ENCODE peak calls at places on chromosomes 12 and 14, in ten cellular contexts. D, Q, E, J, I, U, A, M, R and F are unnamed samples.

GRCh38 chr14:69637503-69638030 is 26.2 kb downstream of the SUSD6 start:
- DNase-seq in D (no peak), Q (no peak), E (no peak), J (no peak), I (no peak), U (peak; percentile 77), A (no peak), M (no peak), R (no peak), F (no peak)

GRCh38 chr14:104520620-104521410 is 58.7 kb upstream of the C14orf180 start:
- DNase-seq in D (no peak), Q (no peak), E (no peak), J (no peak), I (no peak), U (no peak), A (no peak), M (no peak), R (no peak), F (no peak)

GRCh38 chr12:50882563-50882962 is 39.8 kb downstream of the TMPRSS12 start:
- DNase-seq in D (no peak), Q (no peak), E (peak; percentile 25), J (no peak), I (no peak), U (no peak), A (no peak), M (no peak), R (no peak), F (no peak)

GRCh38 chr12:117279606-117280005 is 81.8 kb downstream of the NOS1 start:
- DNase-seq in D (no peak), Q (no peak), E (peak; percentile 72), J (no peak), I (no peak), U (no peak), A (no peak), M (no peak), R (no peak), F (no peak)

GRCh38 chr12:124024790-124025189 is 51.8 kb downstream of the ZNF664 start:
- DNase-seq in D (no peak), Q (no peak), E (no peak), J (no peak), I (no peak), U (no peak), A (no peak), M (no peak), R (no peak), F (no peak)

GRCh38 chr12:32603858-32604257 is 75.2 kb upstream of the DNM1L start:
- DNase-seq in D (no peak), Q (no peak), E (no peak), J (no peak), I (no peak), U (no peak), A (no peak), M (no peak), R (no peak), F (no peak)

GRCh38 chr12:31494455-31494854 is 96.5 kb downstream of the DENND5B start:
- DNase-seq in D (no peak), Q (no peak), E (no peak), J (no peak), I (no peak), U (no peak), A (no peak), M (no peak), R (no peak), F (no peak)

GRCh38 chr12:89059721-89060120 is 292.6 kb downstream of the DUSP6 start:
- DNase-seq in D (no peak), Q (no peak), E (no peak), J (no peak), I (no peak), U (no peak), A (no peak), M (no peak), R (no peak), F (no peak)

GRCh38 chr12:92036771-92037453 is 108.7 kb downstream of the BTG1 start:
- DNase-seq in D (no peak), Q (no peak), E (no peak), J (no peak), I (no peak), U (no peak), A (no peak), M (no peak), R (no peak), F (no peak)

GRCh38 chr12:110534811-110535210 is 32.7 kb downstream of the RAD9B start:
- DNase-seq in D (no peak), Q (no peak), E (no peak), J (no peak), I (no peak), U (no peak), A (no peak), M (no peak), R (no peak), F (no peak)

GRCh38 chr12:5889381-5890047 is 55.5 kb downstream of the ANO2 start:
- DNase-seq in D (no peak), Q (no peak), E (peak; percentile 79), J (no peak), I (no peak), U (no peak), A (no peak), M (peak; percentile 62), R (no peak), F (no peak)

GRCh38 chr14:39266589-39266870 is 32.8 kb downstream of the MIA2 start:
- DNase-seq in D (no peak), Q (peak; percentile 45), E (peak; percentile 82), J (peak; percentile 89), I (no peak), U (peak; percentile 91), A (no peak), M (no peak), R (peak; percentile 39), F (no peak)

GRCh38 chr12:30989754-30990153 is 63.2 kb downstream of the TSPAN11 start:
- DNase-seq in D (peak; percentile 52), Q (no peak), E (peak; percentile 84), J (no peak), I (no peak), U (peak; percentile 43), A (peak; percentile 57), M (no peak), R (no peak), F (no peak)

GRCh38 chr12:28057856-28058615 is 85.5 kb upstream of the PTHLH start:
- DNase-seq in D (no peak), Q (no peak), E (no peak), J (no peak), I (no peak), U (no peak), A (no peak), M (no peak), R (no peak), F (no peak)

GRCh38 chr12:110249716-110250225 is 31.3 kb upstream of the ATP2A2 start:
- DNase-seq in D (no peak), Q (no peak), E (no peak), J (peak; percentile 23), I (no peak), U (peak; percentile 75), A (no peak), M (no peak), R (no peak), F (no peak)

DNA sequence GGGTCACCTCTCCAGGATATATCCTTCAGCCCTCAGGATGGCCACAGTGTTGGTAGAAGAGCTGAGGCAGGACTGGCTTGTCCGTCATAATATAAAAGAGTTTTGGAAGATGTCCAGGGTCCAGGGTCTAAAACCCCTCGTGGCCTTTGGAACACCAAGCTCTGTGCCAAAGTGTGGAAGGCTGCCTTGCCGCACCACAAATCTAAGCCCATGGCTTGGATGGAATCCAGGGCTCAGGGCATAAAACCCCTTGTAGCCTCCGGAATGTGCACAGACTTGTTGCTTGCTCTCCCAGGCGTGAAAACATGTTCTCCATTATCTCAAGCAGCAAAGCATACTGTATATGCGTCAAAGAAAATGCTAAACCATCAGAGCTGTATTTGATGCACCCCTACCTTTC is 46.7 kb downstream of the TNFAIP2 start:
- DNase-seq in D (no peak), Q (no peak), E (no peak), J (no peak), I (no peak), U (no peak), A (no peak), M (no peak), R (no peak), F (no peak)
- H3K4me3 ChIP-seq in D (no peak overlapping the region), Q (no peak overlapping the region), E (no peak overlapping the region), J (no peak overlapping the region), I (no peak overlapping the region), U (no peak overlapping the region), A (no peak overlapping the region), M (no peak overlapping the region), R (no peak overlapping the region), F (no peak overlapping the region)

DNA sequence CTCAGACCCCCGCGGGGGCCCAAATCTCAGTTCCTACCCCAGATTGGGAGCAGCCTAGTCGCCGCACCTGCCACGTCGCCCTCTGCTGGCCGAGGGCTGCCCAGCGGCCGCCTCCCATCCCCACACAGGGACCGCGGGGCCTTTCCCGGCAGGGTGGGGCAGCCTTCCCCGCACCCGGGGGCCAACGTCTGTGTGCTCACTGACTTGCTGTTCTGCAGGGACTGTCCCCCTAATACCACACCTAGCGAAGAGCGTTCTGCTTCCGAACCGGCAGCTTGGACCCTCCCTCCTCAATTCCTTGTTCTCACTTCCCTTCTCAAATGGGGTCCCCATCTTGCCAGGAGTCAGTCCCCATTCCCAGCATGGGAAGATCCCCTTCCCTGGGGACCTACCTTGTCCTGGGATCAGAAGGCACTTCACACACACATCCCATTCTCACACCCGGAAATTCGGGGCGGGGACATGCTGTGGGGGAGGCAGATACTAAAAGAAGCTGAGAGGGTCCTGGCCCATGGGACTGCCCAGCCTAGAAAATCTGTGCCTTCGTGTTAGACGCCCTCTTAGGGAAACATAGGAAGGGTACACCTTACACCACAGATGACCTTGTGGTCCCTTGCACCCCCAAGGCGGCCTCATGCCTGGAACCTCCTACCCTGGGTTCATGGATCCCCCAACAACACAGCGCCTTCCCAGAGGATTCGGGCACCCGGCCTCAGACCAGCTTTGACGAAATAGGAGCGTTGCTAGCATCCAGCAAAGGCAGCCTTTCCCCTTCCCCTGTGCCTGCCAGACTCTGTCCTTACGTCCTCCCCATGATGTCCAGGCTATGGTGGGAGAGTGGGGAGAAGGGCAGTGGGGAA is 16.4 kb downstream of the ACVRL1 start:
- DNase-seq in D (no peak), Q (peak; percentile 49), E (peak; percentile 66), J (peak; percentile 88), I (peak; percentile 4), U (peak; percentile 86), A (peak; percentile 49), M (no peak), R (peak; percentile 56), F (peak; percentile 66)
- H3K4me3 ChIP-seq in D (no peak overlapping the region), Q (no peak overlapping the region), E (no peak overlapping the region), J (no peak overlapping the region), I (peak overlapping the region; percentile 24), U (no peak overlapping the region), A (no peak overlapping the region), M (no peak overlapping the region), R (no peak overlapping the region), F (no peak overlapping the region)

GRCh38 chr14:102922490-102923200 is at the start of gene AMN:
- DNase-seq in D (no peak), Q (no peak), E (no peak), J (no peak), I (no peak), U (peak; percentile 92), A (peak; percentile 40), M (no peak), R (no peak), F (no peak)
- H3K4me3 ChIP-seq in D (no peak within 1 kb of the TSS), Q (no peak within 1 kb of the TSS), E (no peak within 1 kb of the TSS), J (no peak within 1 kb of the TSS), I (peak within 1 kb of the TSS; percentile 31), U (peak within 1 kb of the TSS; percentile 36), A (peak within 1 kb of the TSS; percentile 47), M (no peak within 1 kb of the TSS), R (no peak within 1 kb of the TSS), F (no peak within 1 kb of the TSS)

DNA sequence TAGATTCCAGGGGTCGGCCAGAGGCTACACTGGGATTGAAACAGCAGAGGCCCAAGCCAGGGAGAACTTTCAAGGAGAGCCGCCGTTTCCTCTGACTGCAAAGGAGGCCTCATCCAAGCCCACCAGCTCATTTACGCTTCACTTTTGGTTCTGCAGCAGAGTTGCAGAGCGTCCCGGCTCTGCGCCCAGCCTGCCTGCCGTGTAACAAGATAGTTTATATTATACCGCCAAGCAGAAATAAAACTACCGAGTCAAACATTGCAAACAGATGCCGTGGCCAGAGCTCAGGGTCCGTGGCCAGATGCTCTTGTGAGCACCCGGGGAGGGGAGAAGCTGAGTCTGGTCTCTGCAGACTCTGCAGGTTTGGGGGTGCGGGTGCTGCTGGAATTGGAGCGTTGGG is 60.7 kb upstream of the TBX3 start:
- DNase-seq in D (no peak), Q (no peak), E (no peak), J (no peak), I (no peak), U (peak; percentile 36), A (no peak), M (no peak), R (peak; percentile 21), F (no peak)
- H3K4me3 ChIP-seq in D (no peak overlapping the region), Q (no peak overlapping the region), E (no peak overlapping the region), J (no peak overlapping the region), I (no peak overlapping the region), U (no peak overlapping the region), A (no peak overlapping the region), M (no peak overlapping the region), R (no peak overlapping the region), F (no peak overlapping the region)